ENCODE peak calls at places on chromosomes 13 and 19, in ten cellular contexts. E is activated CD4-positive, alpha-beta T cell treated with anti-CD3 and anti-CD28 coated beads, Interleukin-2, amount 50 U/mL, for 24 hours; M is activated T-cell treated with anti-CD3 and anti-CD28 coated beads, Interleukin-2, amount 50 U/mL, for 72 hours; H is ELR; D is stimulated activated CD8-positive, alpha-beta memory T cell treated with anti-CD3 and anti-CD28 coated beads, Interleukin-15, amount 100 ng/mL, for 1 hour; G is effector CD4-positive, alpha-beta T cell; K is A172; C is stimulated activated CD4-positive, alpha-beta T cell treated with anti-CD3 and anti-CD28 coated beads, Interleukin-1b, Interleukin-23, amount 100 ng/mL, for 24 hours; V is activated CD8-positive, alpha-beta memory T cell treated with anti-CD3 and anti-CD28 coated beads for 4 hours; N is NCI-H69. W is an unnamed sample.

GRCh38 chr19:46134527-46134926 is 10.0 kb upstream of the IGFL3 start:
- DNase-seq in C (no peak), K (peak), V (no peak), H (no peak), E (no peak), G (no peak), D (no peak), M (no peak), N (no peak), W (peak)

GRCh38 chr19:57830071-57830602 is at the start of gene ZNF587B:
- DNase-seq in D (no peak), C (no peak), K (peak), N (peak), G (peak), E (no peak), M (peak), H (peak), V (no peak), W (peak)

GRCh38 chr13:40059540-40060232 is 404.2 kb downstream of the COG6 start:
- DNase-seq in G (no peak), D (no peak), H (no peak), C (no peak), N (peak), M (no peak), E (no peak), V (no peak), K (no peak), W (no peak)

GRCh38 chr19:40080289-40080688 is 10.5 kb downstream of the ZNF780A start:
- DNase-seq in V (no peak), M (no peak), E (no peak), N (no peak), C (no peak), K (no peak), D (no peak), H (no peak), G (no peak), W (no peak)

GRCh38 chr13:48831248-48831647 is 144.5 kb upstream of the FNDC3A start:
- DNase-seq in N (no peak), C (no peak), D (no peak), V (no peak), G (no peak), E (no peak), M (no peak), K (no peak), H (peak), W (no peak)

GRCh38 chr19:49468746-49469447 is 5.1 kb upstream of the FLT3LG start:
- DNase-seq in V (peak), N (peak), E (peak), G (peak), C (no peak), D (peak), K (peak), M (peak), H (peak), W (peak)

GRCh38 chr19:48539503-48540096 is 12.4 kb upstream of the SULT2B1 start:
- DNase-seq in V (no peak), H (peak), M (no peak), G (no peak), D (no peak), K (peak), E (no peak), N (peak), C (no peak), W (peak)

GRCh38 chr13:112651306-112651705 is 38.5 kb upstream of the ATP11A start:
- DNase-seq in N (no peak), H (no peak), M (no peak), K (no peak), G (no peak), D (no peak), C (no peak), V (no peak), E (no peak), W (peak)

GRCh38 chr13:22801402-22802003 is 379.3 kb upstream of the SGCG start:
- DNase-seq in M (no peak), V (no peak), K (peak), N (peak), D (no peak), E (no peak), G (no peak), C (no peak), H (no peak), W (no peak)

GRCh38 chr19:45468159-45468651 is 409 bp downstream of the FOSB start:
- DNase-seq in M (peak), N (no peak), K (no peak), G (peak), H (peak), V (no peak), D (no peak), E (no peak), C (no peak), W (peak)

GRCh38 chr19:42152876-42153275 is 20.6 kb upstream of the POU2F2 start:
- DNase-seq in V (no peak), H (no peak), K (no peak), D (no peak), G (no peak), M (no peak), N (no peak), C (no peak), E (no peak), W (no peak)

GRCh38 chr13:71218960-71219359 is 648.0 kb downstream of the DACH1 start:
- DNase-seq in H (peak), V (no peak), G (no peak), N (peak), M (no peak), D (no peak), E (no peak), C (no peak), K (no peak), W (peak)

W was measured in erythroblast.